ENCODE peak calls at places on chromosomes 5 and 9, in nine cellular contexts. M is NT2/D1, I is sigmoid colon, F is NCI-H1092, Z is DMS153, D is colonic mucosa, J is posterior vena cava, W is GM04504, H is T1000. N is an unnamed sample.

GRCh38 chr9:20028192-20028848 is 239.5 kb upstream of the SLC24A2 start:
- DNase-seq in H (no peak), I (no peak), M (no peak), Z (no peak), F (no peak), W (no peak), D (no peak), J (no peak), N (no peak)

GRCh38 chr9:126503333-126504085 is 110.2 kb upstream of the LMX1B start:
- DNase-seq in J (peak; percentile 70), W (peak; percentile 18), Z (no peak), H (peak; percentile 10), D (no peak), M (no peak), I (peak; percentile 61), F (no peak), N (no peak)

GRCh38 chr5:139458580-139459407 is 3.7 kb downstream of the ECSCR start:
- DNase-seq in W (no peak), Z (no peak), H (no peak), F (no peak), M (no peak), J (no peak), I (no peak), D (no peak), N (peak; percentile 58)

GRCh38 chr5:118778951-118779350 is 209.4 kb downstream of the DTWD2 start:
- DNase-seq in H (no peak), I (no peak), W (no peak), Z (no peak), F (no peak), J (no peak), D (no peak), M (no peak), N (no peak)

GRCh38 chr9:99154356-99154755 is 49.4 kb downstream of the TGFBR1 start:
- DNase-seq in Z (no peak), D (no peak), H (no peak), W (no peak), J (no peak), I (no peak), M (no peak), F (no peak), N (no peak)

GRCh38 chr9:36986548-36987408 is 47.3 kb downstream of the PAX5 start:
- DNase-seq in F (no peak), Z (no peak), J (peak; percentile 59), M (no peak), I (no peak), W (no peak), D (no peak), H (no peak), N (no peak)

GRCh38 chr9:89751081-89751855 is 146.5 kb downstream of the GADD45G start:
- DNase-seq in W (no peak), Z (no peak), D (no peak), J (peak; percentile 26), M (no peak), F (no peak), H (no peak), I (no peak), N (no peak)

GRCh38 chr9:89790542-89791109 is 185.8 kb downstream of the GADD45G start:
- DNase-seq in D (no peak), Z (no peak), I (no peak), W (no peak), H (no peak), M (no peak), F (no peak), J (peak; percentile 40), N (no peak)

GRCh38 chr9:92738661-92739081 is 26.0 kb downstream of the BICD2 start:
- DNase-seq in H (no peak), J (no peak), D (no peak), I (no peak), M (no peak), W (no peak), Z (no peak), F (no peak), N (no peak)

GRCh38 chr5:108753877-108754276 is 6.2 kb downstream of the FER start:
- DNase-seq in D (no peak), M (no peak), H (no peak), F (no peak), J (no peak), I (no peak), W (peak; percentile 32), Z (no peak), N (no peak)

GRCh38 chr5:24381861-24382460 is 262.8 kb downstream of the CDH10 start:
- DNase-seq in Z (no peak), J (no peak), F (no peak), I (no peak), D (no peak), H (no peak), W (no peak), M (peak; percentile 40), N (no peak)

GRCh38 chr9:87109182-87109581 is 161.9 kb upstream of the GAS1 start:
- DNase-seq in Z (no peak), I (no peak), W (no peak), J (no peak), F (no peak), H (no peak), M (no peak), D (no peak), N (no peak)

GRCh38 chr5:68332546-68332945 is 117.0 kb downstream of the PIK3R1 start:
- DNase-seq in I (no peak), W (no peak), F (no peak), M (no peak), H (no peak), J (no peak), D (no peak), Z (no peak), N (no peak)

GRCh38 chr5:81842795-81843377 is 92.0 kb upstream of the SSBP2 start:
- DNase-seq in W (no peak), F (no peak), D (no peak), I (no peak), M (no peak), Z (no peak), J (no peak), H (no peak), N (no peak)

GRCh38 chr5:5165541-5166002 is 25.4 kb downstream of the ADAMTS16 start:
- DNase-seq in I (no peak), H (peak; percentile 37), D (no peak), M (no peak), J (no peak), F (no peak), Z (no peak), W (no peak), N (no peak)

GRCh38 chr9:112863214-112863613 is 27.5 kb downstream of the SLC46A2 start:
- DNase-seq in W (no peak), J (no peak), I (peak; percentile 71), M (no peak), D (no peak), H (no peak), Z (no peak), F (no peak), N (no peak)

GRCh38 chr9:10366171-10366779 is 246.5 kb downstream of the PTPRD start:
- DNase-seq in M (peak; percentile 38), W (no peak), D (peak; percentile 17), Z (peak; percentile 9), H (no peak), J (no peak), F (peak; percentile 63), I (no peak), N (no peak)

GRCh38 chr9:33103381-33104110 is 27.1 kb upstream of the SMU1 start:
- DNase-seq in H (no peak), M (no peak), F (no peak), I (no peak), D (no peak), J (no peak), Z (no peak), W (no peak), N (peak; percentile 36)

GRCh38 chr9:71446499-71447411 is 321.6 kb downstream of the CEMIP2 start:
- DNase-seq in M (peak; percentile 83), Z (peak; percentile 8), F (no peak), D (peak; percentile 45), I (no peak), J (peak; percentile 72), W (peak; percentile 24), H (peak; percentile 55), N (no peak)

GRCh38 chr5:135085133-135085935 is 51.3 kb upstream of the PITX1 start:
- DNase-seq in M (no peak), H (no peak), F (no peak), D (no peak), I (peak; percentile 35), J (peak; percentile 53), W (no peak), Z (no peak), N (no peak)

GRCh38 chr9:133140174-133140505 is 19.1 kb upstream of the RALGDS start:
- DNase-seq in W (no peak), I (no peak), D (peak; percentile 60), F (no peak), Z (no peak), H (no peak), M (no peak), J (no peak), N (no peak)

GRCh38 chr9:120652902-120653301 is 61.4 kb downstream of the MEGF9 start:
- DNase-seq in W (no peak), F (no peak), Z (no peak), J (no peak), H (no peak), D (no peak), I (no peak), M (no peak), N (no peak)

GRCh38 chr5:134133995-134134541 is 19.6 kb downstream of the TCF7 start:
- DNase-seq in H (no peak), Z (no peak), I (peak; percentile 61), J (peak; percentile 62), W (no peak), M (no peak), D (no peak), F (no peak), N (no peak)

GRCh38 chr5:33662721-33663435 is 222.1 kb downstream of the TARS1 start:
- DNase-seq in Z (no peak), F (no peak), M (no peak), D (no peak), H (no peak), W (peak; percentile 52), I (no peak), J (no peak), N (no peak)

GRCh38 chr9:107226431-107226830 is 56.6 kb upstream of the RAD23B start:
- DNase-seq in I (no peak), F (no peak), D (no peak), Z (no peak), H (no peak), J (no peak), W (no peak), M (no peak), N (no peak)

GRCh38 chr5:106730912-106731311 is 939.8 kb downstream of the EFNA5 start:
- DNase-seq in Z (no peak), F (no peak), I (no peak), M (no peak), H (no peak), J (no peak), D (no peak), W (no peak), N (no peak)

GRCh38 chr5:72328172-72328571 is 8.0 kb downstream of the PTCD2 start:
- DNase-seq in F (peak; percentile 84), Z (peak; percentile 33), W (no peak), J (no peak), D (no peak), H (no peak), M (no peak), I (no peak), N (no peak)

GRCh38 chr5:143707797-143708196 is 104.2 kb upstream of the HMHB1 start:
- DNase-seq in I (no peak), J (no peak), M (no peak), F (no peak), H (no peak), W (peak; percentile 68), Z (no peak), D (no peak), N (no peak)

GRCh38 chr9:19665146-19665863 is 123.5 kb downstream of the SLC24A2 start:
- DNase-seq in M (no peak), F (no peak), J (no peak), H (no peak), D (no peak), I (no peak), Z (no peak), W (no peak), N (no peak)

GRCh38 chr5:125894383-125894782 is 528.8 kb upstream of the GRAMD2B start:
- DNase-seq in M (no peak), I (no peak), H (no peak), W (no peak), J (no peak), D (no peak), Z (no peak), F (no peak), N (no peak)

GRCh38 chr5:107604990-107605389 is 65.7 kb downstream of the EFNA5 start:
- DNase-seq in J (no peak), M (no peak), Z (no peak), W (no peak), I (no peak), H (no peak), D (no peak), F (no peak), N (no peak)

N was measured in CD8-positive, alpha-beta T cell.